ENCODE peak calls at places on chromosomes 16 and 17, in four cellular contexts. One of them, this sample, is unnamed.

GRCh38 chr17:80847506-80848230 is 144.0 kb upstream of the CHMP6 start:
- DNase-seq in CD8-positive, alpha-beta T cell: peak
- DNase-seq in Calu3: no peak
- DNase-seq in NCI-H146: no peak
- DNase-seq in this sample: no peak

GRCh38 chr16:78407191-78407590 is 307.7 kb downstream of the WWOX start:
- DNase-seq in CD8-positive, alpha-beta T cell: no peak
- DNase-seq in Calu3: no peak
- DNase-seq in NCI-H146: no peak
- DNase-seq in this sample: no peak

GRCh38 chr17:46827274-46827673 is 8.8 kb upstream of the WNT3 start:
- DNase-seq in Calu3: no peak
- DNase-seq in CD8-positive, alpha-beta T cell: no peak
- DNase-seq in NCI-H146: no peak
- DNase-seq in this sample: no peak

GRCh38 chr17:76710863-76711611 is at the start of gene MXRA7:
- DNase-seq in NCI-H146: peak
- DNase-seq in CD8-positive, alpha-beta T cell: peak
- DNase-seq in Calu3: peak
- DNase-seq in this sample: peak

GRCh38 chr16:89476379-89476778 is 14.0 kb downstream of the ANKRD11 start:
- DNase-seq in Calu3: peak
- DNase-seq in NCI-H146: no peak
- DNase-seq in CD8-positive, alpha-beta T cell: no peak
- DNase-seq in this sample: no peak

GRCh38 chr17:65261682-65262636 is 124.8 kb downstream of the RGS9 start:
- DNase-seq in CD8-positive, alpha-beta T cell: no peak
- DNase-seq in Calu3: no peak
- DNase-seq in NCI-H146: no peak
- DNase-seq in this sample: no peak

GRCh38 chr17:78421534-78422266 is 43.3 kb downstream of the PGS1 start:
- DNase-seq in CD8-positive, alpha-beta T cell: peak
- DNase-seq in Calu3: peak
- DNase-seq in NCI-H146: peak
- DNase-seq in this sample: peak

GRCh38 chr17:45221081-45221996 is at the start of gene FMNL1:
- DNase-seq in Calu3: peak
- DNase-seq in CD8-positive, alpha-beta T cell: peak
- DNase-seq in NCI-H146: peak
- DNase-seq in this sample: no peak

GRCh38 chr16:68760671-68761275 is 23.7 kb downstream of the CDH1 start:
- DNase-seq in Calu3: peak
- DNase-seq in CD8-positive, alpha-beta T cell: no peak
- DNase-seq in NCI-H146: no peak
- DNase-seq in this sample: peak

GRCh38 chr16:10087151-10087550 is 95.1 kb downstream of the GRIN2A start:
- DNase-seq in NCI-H146: no peak
- DNase-seq in Calu3: no peak
- DNase-seq in CD8-positive, alpha-beta T cell: no peak
- DNase-seq in this sample: no peak

GRCh38 chr17:82003411-82004381 is 19.0 kb downstream of the CENPX start:
- DNase-seq in NCI-H146: no peak
- DNase-seq in CD8-positive, alpha-beta T cell: no peak
- DNase-seq in Calu3: peak
- DNase-seq in this sample: no peak

GRCh38 chr17:82439194-82439828 is 11.2 kb downstream of the CYBC1 start:
- DNase-seq in CD8-positive, alpha-beta T cell: no peak
- DNase-seq in NCI-H146: no peak
- DNase-seq in Calu3: no peak
- DNase-seq in this sample: no peak

GRCh38 chr16:21150375-21151001 is at the start of gene DNAH3:
- DNase-seq in NCI-H146: no peak
- DNase-seq in Calu3: peak
- DNase-seq in CD8-positive, alpha-beta T cell: no peak
- DNase-seq in this sample: no peak

GRCh38 chr16:54158986-54159385 is 127.6 kb downstream of the IRX3 start:
- DNase-seq in Calu3: no peak
- DNase-seq in CD8-positive, alpha-beta T cell: no peak
- DNase-seq in NCI-H146: no peak
- DNase-seq in this sample: no peak

GRCh38 chr17:77651983-77652382 is 306.5 kb upstream of the TNRC6C start:
- DNase-seq in NCI-H146: no peak
- DNase-seq in Calu3: no peak
- DNase-seq in CD8-positive, alpha-beta T cell: no peak
- DNase-seq in this sample: no peak

GRCh38 chr17:64320613-64321553 is 57.8 kb upstream of the TEX2 start:
- DNase-seq in NCI-H146: peak
- DNase-seq in CD8-positive, alpha-beta T cell: peak
- DNase-seq in Calu3: peak
- DNase-seq in this sample: peak

GRCh38 chr17:72556944-72557826 is 436.4 kb downstream of the SOX9 start:
- DNase-seq in CD8-positive, alpha-beta T cell: peak
- DNase-seq in NCI-H146: peak
- DNase-seq in Calu3: peak
- DNase-seq in this sample: peak

GRCh38 chr16:89375021-89375420 is 115.3 kb downstream of the ANKRD11 start:
- DNase-seq in Calu3: no peak
- DNase-seq in NCI-H146: no peak
- DNase-seq in CD8-positive, alpha-beta T cell: no peak
- DNase-seq in this sample: no peak

GRCh38 chr17:31917065-31917529 is 15.6 kb upstream of the UTP6 start:
- DNase-seq in NCI-H146: no peak
- DNase-seq in Calu3: peak
- DNase-seq in CD8-positive, alpha-beta T cell: no peak
- DNase-seq in this sample: no peak

GRCh38 chr16:66603537-66604375 is 748 bp upstream of the CMTM3 start:
- DNase-seq in CD8-positive, alpha-beta T cell: peak
- DNase-seq in Calu3: peak
- DNase-seq in NCI-H146: peak
- DNase-seq in this sample: no peak

GRCh38 chr16:77759821-77760220 is 28.5 kb upstream of the VAT1L start:
- DNase-seq in CD8-positive, alpha-beta T cell: no peak
- DNase-seq in Calu3: no peak
- DNase-seq in NCI-H146: no peak
- DNase-seq in this sample: no peak

GRCh38 chr17:10745231-10745630 is 15.4 kb upstream of the TMEM220 start:
- DNase-seq in Calu3: no peak
- DNase-seq in NCI-H146: no peak
- DNase-seq in CD8-positive, alpha-beta T cell: no peak
- DNase-seq in this sample: no peak

GRCh38 chr16:56679813-56680212 is 2.5 kb upstream of the MT1X start:
- DNase-seq in CD8-positive, alpha-beta T cell: no peak
- DNase-seq in Calu3: peak
- DNase-seq in NCI-H146: no peak
- DNase-seq in this sample: no peak

GRCh38 chr16:14502932-14503741 is 126.9 kb downstream of the PARN start:
- DNase-seq in Calu3: no peak
- DNase-seq in NCI-H146: no peak
- DNase-seq in CD8-positive, alpha-beta T cell: no peak
- DNase-seq in this sample: no peak

GRCh38 chr17:33234930-33235685 is 58.0 kb downstream of the ASIC2 start:
- DNase-seq in CD8-positive, alpha-beta T cell: no peak
- DNase-seq in Calu3: no peak
- DNase-seq in NCI-H146: no peak
- DNase-seq in this sample: no peak

GRCh38 chr17:5097101-5097834 is 14.4 kb downstream of the ZNF232 start:
- DNase-seq in CD8-positive, alpha-beta T cell: peak
- DNase-seq in Calu3: no peak
- DNase-seq in NCI-H146: peak
- DNase-seq in this sample: no peak

GRCh38 chr16:81626181-81626674 is 152.9 kb upstream of the PLCG2 start:
- DNase-seq in CD8-positive, alpha-beta T cell: no peak
- DNase-seq in Calu3: no peak
- DNase-seq in NCI-H146: no peak
- DNase-seq in this sample: no peak

GRCh38 chr17:7214300-7215135 is 5.1 kb downstream of the DLG4 start:
- DNase-seq in CD8-positive, alpha-beta T cell: peak
- DNase-seq in Calu3: peak
- DNase-seq in NCI-H146: peak
- DNase-seq in this sample: peak

GRCh38 chr17:57343717-57344116 is 87.4 kb downstream of the MSI2 start:
- DNase-seq in CD8-positive, alpha-beta T cell: no peak
- DNase-seq in NCI-H146: no peak
- DNase-seq in Calu3: no peak
- DNase-seq in this sample: no peak

GRCh38 chr17:81090361-81091133 is 55.6 kb downstream of the BAIAP2 start:
- DNase-seq in Calu3: no peak
- DNase-seq in CD8-positive, alpha-beta T cell: peak
- DNase-seq in NCI-H146: no peak
- DNase-seq in this sample: no peak

GRCh38 chr16:71499775-71500364 is 10.7 kb upstream of the ZNF19 start:
- DNase-seq in NCI-H146: peak
- DNase-seq in CD8-positive, alpha-beta T cell: peak
- DNase-seq in Calu3: peak
- DNase-seq in this sample: no peak

GRCh38 chr16:63361032-63361624 is 1324.9 kb upstream of the CDH8 start:
- DNase-seq in CD8-positive, alpha-beta T cell: no peak
- DNase-seq in Calu3: peak
- DNase-seq in NCI-H146: peak
- DNase-seq in this sample: no peak

GRCh38 chr16:5504028-5504758 is 406.6 kb upstream of the EEF2KMT start:
- DNase-seq in NCI-H146: no peak
- DNase-seq in Calu3: no peak
- DNase-seq in CD8-positive, alpha-beta T cell: no peak
- DNase-seq in this sample: peak

GRCh38 chr17:42918902-42919521 is 18.4 kb downstream of the G6PC1 start:
- DNase-seq in Calu3: no peak
- DNase-seq in NCI-H146: peak
- DNase-seq in CD8-positive, alpha-beta T cell: no peak
- DNase-seq in this sample: no peak

GRCh38 chr16:10226672-10227306 is 44.6 kb upstream of the GRIN2A start:
- DNase-seq in CD8-positive, alpha-beta T cell: no peak
- DNase-seq in Calu3: no peak
- DNase-seq in NCI-H146: no peak
- DNase-seq in this sample: no peak

GRCh38 chr17:82565551-82565950 is 46.0 kb downstream of the FOXK2 start:
- DNase-seq in NCI-H146: no peak
- DNase-seq in Calu3: no peak
- DNase-seq in CD8-positive, alpha-beta T cell: no peak
- DNase-seq in this sample: no peak

GRCh38 chr16:58264961-58265479 is 29.8 kb downstream of the PRSS54 start:
- DNase-seq in CD8-positive, alpha-beta T cell: no peak
- DNase-seq in NCI-H146: no peak
- DNase-seq in Calu3: peak
- DNase-seq in this sample: no peak

GRCh38 chr17:45367216-45367615 is 50.4 kb upstream of the MAP3K14 start:
- DNase-seq in CD8-positive, alpha-beta T cell: no peak
- DNase-seq in NCI-H146: no peak
- DNase-seq in Calu3: no peak
- DNase-seq in this sample: no peak

This sample was measured in anterior cingulate cortex.